ENCODE peak calls at places on chromosomes 7 and 10, in seven cellular contexts. O is NCI-H1105; P is thoracic aorta; H is effector CD4-positive, alpha-beta T cell; D is dorsolateral prefrontal cortex; A is activated T-helper 1 cell treated with anti-CD3 and anti-CD28 coated beads, Interleukin-2, amount 50 U/mL, for 16 hours; Y is nephron progenitor cell. U is an unnamed sample.

GRCh38 chr7:83799333-83799732 is 150.4 kb upstream of the SEMA3E start:
- DNase-seq in O (no peak), P (no peak), H (no peak), D (no peak), A (no peak), Y (no peak), U (no peak)

GRCh38 chr10:96417432-96417831 is 58.6 kb upstream of the OPALIN start:
- DNase-seq in O (no peak), P (no peak), H (no peak), D (no peak), A (no peak), Y (no peak), U (no peak)

GRCh38 chr10:482848-483247 is 206.6 kb downstream of the DIP2C start:
- DNase-seq in O (no peak), P (no peak), H (no peak), D (no peak), A (no peak), Y (no peak), U (no peak)

GRCh38 chr7:101465576-101466196 is 103.0 kb downstream of the COL26A1 start:
- DNase-seq in O (no peak), P (no peak), H (no peak), D (no peak), A (no peak), Y (no peak), U (no peak)

GRCh38 chr10:4043897-4044296 is 258.9 kb upstream of the KLF6 start:
- DNase-seq in O (no peak), P (no peak), H (no peak), D (no peak), A (no peak), Y (no peak), U (no peak)

GRCh38 chr7:130941322-130942210 is 207.6 kb upstream of the KLF14 start:
- DNase-seq in O (no peak), P (no peak), H (no peak), D (no peak), A (no peak), Y (no peak), U (no peak)

GRCh38 chr10:42864575-42864974 is 82.0 kb downstream of the BMS1 start:
- DNase-seq in O (no peak), P (no peak), H (no peak), D (no peak), A (no peak), Y (no peak), U (no peak)

GRCh38 chr10:101272229-101272868 is 43.1 kb upstream of the LBX1 start:
- DNase-seq in O (peak; percentile 35), P (no peak), H (peak; percentile 46), D (peak; percentile 67), A (peak; percentile 10), Y (peak; percentile 78), U (no peak)

GRCh38 chr10:125692932-125693847 is 10.2 kb upstream of the TEX36 start:
- DNase-seq in O (no peak), P (no peak), H (no peak), D (no peak), A (no peak), Y (no peak), U (no peak)

GRCh38 chr10:119447421-119447820 is 95.1 kb downstream of the RGS10 start:
- DNase-seq in O (no peak), P (no peak), H (no peak), D (no peak), A (no peak), Y (no peak), U (no peak)

GRCh38 chr10:126088144-126088543 is 191.8 kb downstream of the FANK1 start:
- DNase-seq in O (no peak), P (no peak), H (no peak), D (no peak), A (no peak), Y (no peak), U (no peak)

GRCh38 chr7:31814187-31814586 is 127.2 kb downstream of the PPP1R17 start:
- DNase-seq in O (no peak), P (no peak), H (no peak), D (no peak), A (no peak), Y (no peak), U (no peak)

GRCh38 chr7:77702451-77703219 is 6.4 kb downstream of the RSBN1L start:
- DNase-seq in O (no peak), P (no peak), H (no peak), D (no peak), A (no peak), Y (no peak), U (no peak)